ENCODE peak calls at places on chromosomes 1 and 21, in seven cellular contexts. A is SK-N-SH; R is dorsolateral prefrontal cortex; Q is endothelial cell; X is CD8-positive, alpha-beta T cell; M is suprapubic skin; C is AG09319. S is an unnamed sample.

GRCh38 chr21:43603641-43604504 is 55.4 kb downstream of the HSF2BP start:
- DNase-seq in A (peak), R (no peak), Q (no peak), X (no peak), M (no peak), C (no peak), S (no peak)

GRCh38 chr1:76824106-76824505 is 43.2 kb upstream of the ST6GALNAC5 start:
- DNase-seq in A (no peak), R (no peak), Q (no peak), X (no peak), M (no peak), C (no peak), S (no peak)

GRCh38 chr1:200021537-200022238 is 5.8 kb upstream of the NR5A2 start:
- DNase-seq in A (no peak), R (no peak), Q (no peak), X (no peak), M (no peak), C (no peak), S (no peak)

GRCh38 chr1:44677201-44677520 is 2.6 kb downstream of the ARMH1 start:
- DNase-seq in A (peak), R (no peak), Q (no peak), X (no peak), M (no peak), C (no peak), S (no peak)

GRCh38 chr1:197786280-197786679 is 11.0 kb upstream of the DENND1B start:
- DNase-seq in A (no peak), R (no peak), Q (no peak), X (no peak), M (no peak), C (no peak), S (no peak)

GRCh38 chr1:185520188-185520935 is 203.3 kb upstream of the IVNS1ABP start:
- DNase-seq in A (no peak), R (no peak), Q (no peak), X (no peak), M (no peak), C (no peak), S (no peak)

GRCh38 chr1:97867127-97867526 is 53.7 kb downstream of the DPYD start:
- DNase-seq in A (no peak), R (no peak), Q (no peak), X (no peak), M (no peak), C (no peak), S (no peak)

GRCh38 chr1:220153147-220153546 is 59.2 kb downstream of the IARS2 start:
- DNase-seq in A (no peak), R (no peak), Q (no peak), X (no peak), M (no peak), C (no peak), S (no peak)

GRCh38 chr1:113452921-113453770 is 62.8 kb downstream of the MAGI3 start:
- DNase-seq in A (peak), R (no peak), Q (no peak), X (no peak), M (no peak), C (peak), S (no peak)

GRCh38 chr1:169295846-169296245 is 71.8 kb downstream of the NME7 start:
- DNase-seq in A (no peak), R (no peak), Q (no peak), X (no peak), M (no peak), C (no peak), S (no peak)

GRCh38 chr1:211825990-211826389 is 4.6 kb downstream of the LPGAT1 start:
- DNase-seq in A (no peak), R (no peak), Q (no peak), X (no peak), M (no peak), C (no peak), S (no peak)

GRCh38 chr21:42799516-42799915 is 79.8 kb downstream of the WDR4 start:
- DNase-seq in A (no peak), R (no peak), Q (no peak), X (no peak), M (no peak), C (no peak), S (no peak)

GRCh38 chr1:95023399-95024050 is 49.2 kb downstream of the ALG14 start:
- DNase-seq in A (no peak), R (no peak), Q (no peak), X (no peak), M (no peak), C (peak), S (no peak)

GRCh38 chr1:118101445-118101844 is 83.6 kb downstream of the SPAG17 start:
- DNase-seq in A (no peak), R (no peak), Q (no peak), X (no peak), M (no peak), C (no peak), S (no peak)

GRCh38 chr21:14916676-14917141 is 148.1 kb downstream of the NRIP1 start:
- DNase-seq in A (no peak), R (no peak), Q (no peak), X (no peak), M (no peak), C (no peak), S (no peak)

GRCh38 chr1:65209005-65209885 is 61.2 kb downstream of the AK4 start:
- DNase-seq in A (peak), R (no peak), Q (peak), X (no peak), M (no peak), C (peak), S (no peak)

GRCh38 chr1:150362721-150363425 is 1.1 kb upstream of the RPRD2 start:
- DNase-seq in A (peak), R (no peak), Q (peak), X (peak), M (no peak), C (no peak), S (no peak)

GRCh38 chr1:192860478-192861185 is 51.8 kb downstream of the RGS2 start:
- DNase-seq in A (no peak), R (no peak), Q (no peak), X (no peak), M (no peak), C (no peak), S (no peak)

DNA sequence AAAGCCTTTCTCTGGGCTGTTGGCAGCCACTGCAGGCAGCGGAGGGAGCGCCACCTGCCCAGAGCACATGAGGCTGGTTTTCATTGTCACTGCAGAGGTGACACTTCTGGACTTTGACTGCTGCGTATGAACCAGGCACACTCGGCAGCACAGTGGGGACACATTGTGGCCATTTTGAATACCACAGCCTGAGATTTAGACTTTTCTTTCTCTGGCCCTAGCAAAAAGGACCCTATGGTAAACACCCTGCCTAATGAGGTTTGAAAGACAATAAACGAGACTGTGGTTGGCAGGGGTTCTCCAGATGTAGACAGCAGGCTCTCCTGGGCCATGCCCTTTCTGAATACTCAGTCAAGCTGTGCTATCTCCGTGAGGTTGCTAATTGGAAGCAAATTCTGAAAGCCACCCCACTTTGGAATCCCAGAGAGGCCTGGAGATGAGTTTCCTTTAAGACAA is 12.0 kb upstream of the KCNE2 start:
- DNase-seq in A (peak), R (no peak), Q (peak), X (no peak), M (peak), C (no peak), S (no peak)
- TF ChIP-seq CTCF in A (peak), R (peak), Q (peak), X (no peak), M (peak), C (peak), S (peak)

GRCh38 chr1:160061376-160062100 is 8.4 kb downstream of the KCNJ10 start:
- DNase-seq in A (no peak), R (no peak), Q (no peak), X (no peak), M (no peak), C (no peak), S (no peak)
- TF ChIP-seq CTCF in A (no peak), R (peak), Q (no peak), X (no peak), M (no peak), C (no peak), S (no peak)

GRCh38 chr1:81305997-81306452 is 494.7 kb upstream of the ADGRL2 start:
- DNase-seq in A (peak), R (no peak), Q (no peak), X (no peak), M (no peak), C (peak), S (no peak)
- TF ChIP-seq CTCF in A (peak), R (peak), Q (no peak), X (no peak), M (peak), C (peak), S (no peak)

DNA sequence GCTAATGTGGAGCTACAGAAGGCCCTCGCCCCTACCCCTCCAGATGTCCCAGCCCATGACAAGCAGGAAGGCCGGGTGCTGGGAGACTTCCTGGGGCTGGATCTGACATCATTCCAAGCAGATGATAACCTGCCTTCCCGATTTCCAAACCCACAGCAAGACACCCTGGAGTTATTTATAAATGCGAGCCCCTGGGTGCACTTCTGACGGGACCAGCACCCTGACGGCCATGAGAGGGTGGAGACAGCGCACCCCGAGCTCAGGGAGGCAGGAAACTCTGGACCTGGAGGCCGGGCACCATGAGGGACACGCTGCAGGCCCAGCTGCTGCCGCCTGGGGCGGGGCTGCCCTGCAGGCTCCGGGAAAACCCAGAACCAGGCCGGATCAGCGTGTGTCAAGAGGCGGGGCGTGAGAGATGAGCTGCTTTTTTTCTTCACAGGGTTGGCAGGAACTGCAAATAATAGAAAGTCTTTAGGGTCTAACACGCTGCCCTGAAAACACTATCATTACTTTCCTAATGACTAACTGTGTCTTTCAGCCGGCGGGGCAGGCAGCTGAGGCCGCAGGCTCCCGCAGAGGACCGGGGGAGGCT is 2.5 kb upstream of the PCBP3 start:
- DNase-seq in A (no peak), R (no peak), Q (peak), X (no peak), M (no peak), C (peak), S (no peak)
- TF ChIP-seq CTCF in A (no peak), R (no peak), Q (no peak), X (no peak), M (no peak), C (peak), S (no peak)

DNA sequence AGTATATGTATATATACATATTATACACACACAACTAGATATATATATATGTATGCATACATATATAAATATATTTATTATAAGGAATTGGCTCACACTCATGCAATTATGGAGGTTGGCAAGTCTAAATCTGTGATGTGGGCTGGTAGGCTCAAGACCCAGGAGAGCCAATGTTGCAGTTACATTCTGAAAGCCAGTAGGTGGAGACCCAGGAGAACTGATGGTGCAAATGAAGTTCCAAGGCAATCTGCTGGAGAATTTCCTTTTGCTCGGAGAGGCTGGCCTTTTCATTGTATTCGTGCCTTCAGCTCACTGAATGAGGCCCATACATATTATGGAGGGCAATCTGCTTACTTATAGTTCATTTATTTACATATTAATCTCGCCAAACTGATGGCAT is 9.4 kb downstream of the IVL start:
- DNase-seq in A (no peak), R (no peak), Q (peak), X (no peak), M (no peak), C (no peak), S (no peak)
- TF ChIP-seq CTCF in A (no peak), R (peak), Q (no peak), X (no peak), M (no peak), C (no peak), S (no peak)